ENCODE peak calls at places on chromosomes 2 and 18, in nine cellular contexts. U is NCI-H526; H is GM03348; C is activated CD4-positive, alpha-beta T cell treated with anti-CD3 and anti-CD28 coated beads, Interleukin-2, amount 10 ng/mL, durations not matched to agents 7 days and 5 days; K is NCI-H2029; D is amniotic stem cell; F is NCI-H774; M is pancreas; S is activated CD8-positive, alpha-beta memory T cell treated with anti-CD3 and anti-CD28 coated beads, Interleukin-2, amount 50 U/mL, for 48 hours. P is an unnamed sample.

GRCh38 chr2:26011990-26012856 is 21.7 kb upstream of the RAB10 start:
- DNase-seq in U (no peak), H (no peak), C (no peak), K (peak), D (no peak), F (peak), M (no peak), S (no peak), P (peak)

GRCh38 chr2:70918016-70918415 is 17.7 kb upstream of the ATP6V1B1 start:
- DNase-seq in U (no peak), H (no peak), C (no peak), K (no peak), D (no peak), F (no peak), M (no peak), S (peak), P (no peak)

GRCh38 chr18:3851159-3851558 is 401.2 kb downstream of the TGIF1 start:
- DNase-seq in U (no peak), H (no peak), C (no peak), K (no peak), D (no peak), F (no peak), M (no peak), S (no peak), P (no peak)

GRCh38 chr2:121282800-121283382 is 2.1 kb downstream of the TFCP2L1 start:
- DNase-seq in U (no peak), H (no peak), C (no peak), K (no peak), D (no peak), F (no peak), M (peak), S (no peak), P (no peak)

GRCh38 chr2:156334496-156335478 is 2.3 kb upstream of the NR4A2 start:
- DNase-seq in U (peak), H (peak), C (peak), K (peak), D (peak), F (peak), M (peak), S (peak), P (peak)

GRCh38 chr18:68693091-68693815 is 21.7 kb downstream of the TMX3 start:
- DNase-seq in U (no peak), H (no peak), C (no peak), K (no peak), D (no peak), F (no peak), M (peak), S (no peak), P (no peak)

GRCh38 chr18:75915941-75916640 is 488.6 kb upstream of the SMIM21 start:
- DNase-seq in U (peak), H (peak), C (no peak), K (no peak), D (no peak), F (peak), M (peak), S (no peak), P (no peak)

GRCh38 chr2:105701042-105701441 is 43.7 kb upstream of the NCK2 start:
- DNase-seq in U (no peak), H (no peak), C (no peak), K (no peak), D (no peak), F (no peak), M (no peak), S (no peak), P (no peak)

GRCh38 chr2:11738589-11739436 is 7.6 kb upstream of the LPIN1 start:
- DNase-seq in U (peak), H (peak), C (peak), K (no peak), D (peak), F (no peak), M (no peak), S (no peak), P (peak)

GRCh38 chr18:26454192-26454591 is 94.2 kb downstream of the KCTD1 start:
- DNase-seq in U (no peak), H (no peak), C (no peak), K (no peak), D (no peak), F (no peak), M (no peak), S (no peak), P (no peak)

GRCh38 chr2:241929551-241930490 is 60.3 kb downstream of the RTP5 start:
- DNase-seq in U (no peak), H (no peak), C (no peak), K (no peak), D (no peak), F (no peak), M (no peak), S (peak), P (peak)

GRCh38 chr2:150255528-150255927 is 231.9 kb downstream of the RND3 start:
- DNase-seq in U (no peak), H (peak), C (no peak), K (no peak), D (no peak), F (no peak), M (no peak), S (no peak), P (peak)

GRCh38 chr2:45008296-45009129 is 739 bp downstream of the SIX2 start:
- DNase-seq in U (peak), H (no peak), C (no peak), K (peak), D (no peak), F (no peak), M (peak), S (peak), P (no peak)

P was measured in osteoblast.